ENCODE peak calls at places on chromosomes 3 and 15, in five cellular contexts. L is upper lobe of left lung; Y is foreskin fibroblast; X is GM12865; R is activated naive CD8-positive, alpha-beta T cell treated with anti-CD3 and anti-CD28 coated beads, Interleukin-2, amount 50 U/mL, for 24 hours. S is an unnamed sample.

GRCh38 chr15:35293353-35294130 is 208.4 kb upstream of the NANOGP8 start:
- DNase-seq in L (no peak), Y (peak), X (peak), R (no peak), S (no peak)

GRCh38 chr3:143429628-143430514 is 310.3 kb downstream of the CHST2 start:
- DNase-seq in X (peak), Y (no peak), L (no peak), R (no peak), S (no peak)

GRCh38 chr3:18112976-18113766 is 312.0 kb downstream of the SATB1 start:
- DNase-seq in X (no peak), Y (no peak), L (no peak), R (no peak), S (no peak)

GRCh38 chr15:40338921-40339620 is 1.7 kb downstream of the CCDC9B start:
- DNase-seq in Y (peak), R (no peak), X (no peak), L (no peak), S (peak)

GRCh38 chr3:144556392-144556791 is 584.8 kb downstream of the DIPK2A start:
- DNase-seq in Y (peak), X (peak), L (no peak), R (no peak), S (no peak)

GRCh38 chr3:16174389-16174788 is at the start of gene GALNT15:
- DNase-seq in R (no peak), Y (peak), X (no peak), L (peak), S (peak)

GRCh38 chr3:72342450-72342849 is 505.8 kb downstream of the SHQ1 start:
- DNase-seq in L (no peak), Y (no peak), X (no peak), R (no peak), S (no peak)

GRCh38 chr3:159455741-159456181 is 532.9 kb upstream of the IL12A start:
- DNase-seq in X (no peak), Y (no peak), L (no peak), R (no peak), S (no peak)

GRCh38 chr15:59838900-59839299 is 149.8 kb upstream of the BNIP2 start:
- DNase-seq in R (no peak), Y (no peak), X (no peak), L (no peak), S (no peak)

GRCh38 chr15:64426845-64427465 is 33.4 kb upstream of the ZNF609 start:
- DNase-seq in Y (no peak), R (no peak), L (no peak), X (peak), S (no peak)

GRCh38 chr3:65356331-65357286 is 668.8 kb upstream of the ADAMTS9 start:
- DNase-seq in L (no peak), R (no peak), X (no peak), Y (peak), S (no peak)

GRCh38 chr15:80492874-80493273 is 88.7 kb downstream of the ARNT2 start:
- DNase-seq in R (no peak), X (no peak), L (no peak), Y (no peak), S (no peak)

GRCh38 chr15:69280783-69281182 is 17.9 kb upstream of the PAQR5 start:
- DNase-seq in L (no peak), X (no peak), Y (no peak), R (no peak), S (no peak)

GRCh38 chr3:71784914-71785593 is at the start of gene PROK2:
- DNase-seq in Y (no peak), X (peak), L (no peak), R (peak), S (no peak)

GRCh38 chr3:190084983-190085382 is 35.7 kb downstream of the P3H2 start:
- DNase-seq in R (no peak), Y (no peak), X (no peak), L (no peak), S (no peak)

GRCh38 chr15:78808550-78808949 is 2.7 kb downstream of the ADAMTS7 start:
- DNase-seq in L (no peak), Y (peak), R (peak), X (peak), S (no peak)

GRCh38 chr3:132543016-132543739 is 53.9 kb upstream of the ACKR4 start:
- DNase-seq in Y (peak), X (no peak), L (no peak), R (no peak), S (no peak)

GRCh38 chr15:37581866-37582532 is 352.4 kb upstream of the TMCO5A start:
- DNase-seq in X (no peak), Y (no peak), R (no peak), L (no peak), S (no peak)

GRCh38 chr3:40782086-40782721 is 257.4 kb downstream of the ZNF621 start:
- DNase-seq in Y (no peak), R (no peak), L (no peak), X (peak), S (no peak)

GRCh38 chr3:20648294-20648693 is 462.3 kb upstream of the SGO1 start:
- DNase-seq in Y (peak), L (no peak), X (no peak), R (no peak), S (no peak)

GRCh38 chr3:30811174-30811795 is 83.2 kb downstream of the GADL1 start:
- DNase-seq in Y (no peak), R (no peak), X (no peak), L (no peak), S (no peak)

GRCh38 chr3:70519005-70519404 is 206.6 kb upstream of the MDFIC2 start:
- DNase-seq in X (no peak), L (no peak), Y (no peak), R (no peak), S (no peak)

GRCh38 chr3:63067999-63068645 is 192.9 kb upstream of the CADPS start:
- DNase-seq in Y (peak), L (no peak), R (no peak), X (peak), S (no peak)

S was measured in posterior vena cava.